ENCODE peak calls at places on chromosomes 13 and 19, in four cellular contexts. One of them, this sample, is unnamed.

GRCh38 chr19:4373601-4374441 is 26.5 kb downstream of the SH3GL1 start:
- DNase-seq in psoas muscle: peak
- DNase-seq in BJ: peak
- DNase-seq in BE2C: peak
- DNase-seq in this sample: peak

GRCh38 chr13:50598338-50598737 is 245.2 kb downstream of the DLEU7 start:
- DNase-seq in psoas muscle: no peak
- DNase-seq in BJ: no peak
- DNase-seq in BE2C: no peak
- DNase-seq in this sample: no peak

GRCh38 chr19:29259867-29260281 is 46.9 kb upstream of the UQCRFS1 start:
- DNase-seq in psoas muscle: peak
- DNase-seq in BJ: no peak
- DNase-seq in BE2C: no peak
- DNase-seq in this sample: no peak

GRCh38 chr19:13047374-13047773 is 52.1 kb downstream of the NFIX start:
- DNase-seq in psoas muscle: no peak
- DNase-seq in BJ: no peak
- DNase-seq in BE2C: no peak
- DNase-seq in this sample: no peak

GRCh38 chr13:40484981-40485380 is 181.5 kb downstream of the FOXO1 start:
- DNase-seq in psoas muscle: no peak
- DNase-seq in BJ: no peak
- DNase-seq in BE2C: no peak
- DNase-seq in this sample: no peak

GRCh38 chr13:51867062-51867461 is 5.3 kb downstream of the CCDC70 start:
- DNase-seq in psoas muscle: no peak
- DNase-seq in BJ: no peak
- DNase-seq in BE2C: no peak
- DNase-seq in this sample: no peak

GRCh38 chr13:37175996-37176395 is 70.5 kb upstream of the CSNK1A1L start:
- DNase-seq in psoas muscle: no peak
- DNase-seq in BJ: peak
- DNase-seq in BE2C: no peak
- DNase-seq in this sample: no peak

GRCh38 chr13:51814825-51815650 is 11.1 kb upstream of the DHRS12 start:
- DNase-seq in psoas muscle: peak
- DNase-seq in BJ: no peak
- DNase-seq in BE2C: peak
- DNase-seq in this sample: no peak

GRCh38 chr13:113742000-113742441 is 17.0 kb upstream of the TMEM255B start:
- DNase-seq in psoas muscle: peak
- DNase-seq in BJ: no peak
- DNase-seq in BE2C: peak
- DNase-seq in this sample: no peak

GRCh38 chr19:58577581-58578429 is 4.7 kb upstream of the MZF1 start:
- DNase-seq in psoas muscle: no peak
- DNase-seq in BJ: no peak
- DNase-seq in BE2C: no peak
- DNase-seq in this sample: peak

GRCh38 chr19:5001547-5002131 is 32.7 kb downstream of the KDM4B start:
- DNase-seq in psoas muscle: no peak
- DNase-seq in BJ: peak
- DNase-seq in BE2C: peak
- DNase-seq in this sample: no peak

GRCh38 chr19:50490991-50491472 is 14.4 kb upstream of the GARIN5A start:
- DNase-seq in psoas muscle: peak
- DNase-seq in BJ: no peak
- DNase-seq in BE2C: no peak
- DNase-seq in this sample: no peak

GRCh38 chr13:37648604-37649003 is 50.0 kb upstream of the POSTN start:
- DNase-seq in psoas muscle: no peak
- DNase-seq in BJ: peak
- DNase-seq in BE2C: no peak
- DNase-seq in this sample: no peak

DNA sequence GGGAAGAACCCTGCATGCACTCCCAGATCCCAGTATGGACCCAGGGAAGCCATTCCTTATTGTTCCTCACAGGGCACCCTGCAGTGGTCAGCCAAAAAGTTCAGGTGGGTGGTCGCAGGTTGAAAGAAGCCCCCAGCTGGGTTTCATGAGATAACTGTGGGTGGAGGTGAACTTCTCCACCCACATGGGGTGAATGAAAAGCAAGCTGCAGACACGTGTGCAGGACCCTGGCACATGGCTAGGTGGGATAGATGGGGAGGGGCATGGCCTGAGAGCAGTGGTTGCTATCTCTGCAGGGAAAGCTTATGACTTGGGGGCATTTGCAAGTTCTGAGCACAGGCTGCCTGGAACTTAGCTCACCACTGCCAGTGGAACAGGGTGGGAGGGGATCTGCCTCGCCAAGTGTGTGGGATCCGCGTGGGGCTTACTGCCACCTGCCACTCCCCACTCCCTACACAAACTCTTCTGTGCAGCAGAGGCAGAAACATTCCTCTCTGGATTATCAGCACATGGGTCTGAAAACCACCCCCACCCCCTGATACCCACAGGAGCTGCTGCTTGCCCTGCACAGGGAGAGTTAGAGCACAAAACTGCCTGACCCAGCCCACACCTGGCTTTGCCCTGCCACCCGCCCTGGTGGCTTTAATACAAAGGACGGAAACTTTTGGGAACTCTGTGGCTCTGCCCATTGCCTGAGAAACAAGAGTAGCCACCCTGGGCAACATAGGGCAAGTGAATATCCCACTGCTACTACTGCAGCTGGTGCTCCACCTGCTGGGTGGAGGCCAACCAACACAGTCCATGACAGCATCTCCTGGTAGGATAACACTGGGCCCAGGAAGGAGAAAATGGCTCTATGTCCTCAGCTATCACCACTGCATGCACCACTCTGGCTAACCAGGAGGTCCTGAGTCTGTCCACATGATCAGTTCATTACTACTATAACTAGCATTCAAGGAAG is 24.4 kb downstream of the PLA2G4C start:
- DNase-seq in psoas muscle: no peak
- DNase-seq in BJ: no peak
- DNase-seq in BE2C: peak
- DNase-seq in this sample: no peak
- TF ChIP-seq CTCF in psoas muscle: no peak
- TF ChIP-seq CTCF in BJ: no peak
- TF ChIP-seq CTCF in BE2C: peak
- TF ChIP-seq CTCF in this sample: no peak

DNA sequence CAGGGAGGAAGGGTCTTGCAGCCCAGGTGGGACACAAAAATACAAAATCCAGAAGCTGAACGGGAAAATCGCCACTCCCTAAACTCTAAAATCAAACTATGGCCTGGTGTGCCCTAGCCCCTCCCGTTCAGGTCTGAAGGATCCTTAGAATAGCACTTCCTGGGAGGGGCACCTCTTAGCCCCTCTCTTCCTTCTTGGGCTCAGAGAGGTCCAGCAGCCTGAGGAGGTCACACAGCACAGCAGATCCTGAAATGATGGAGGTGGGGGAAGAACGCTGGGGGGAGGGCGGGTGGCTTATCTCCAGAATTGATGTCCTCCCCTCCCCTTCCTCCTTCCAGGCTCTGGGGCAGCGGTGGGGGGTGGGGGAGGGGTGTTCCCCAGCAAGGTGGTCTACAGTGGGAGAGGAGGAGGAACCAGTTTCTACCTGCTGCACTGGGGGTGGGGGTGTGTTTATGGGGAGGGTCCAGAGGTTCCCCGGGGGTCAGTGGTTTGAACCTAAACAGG is 1.9 kb downstream of the DIRAS1 start:
- DNase-seq in psoas muscle: no peak
- DNase-seq in BJ: no peak
- DNase-seq in BE2C: no peak
- DNase-seq in this sample: no peak
- H3K4me3 ChIP-seq in psoas muscle: no peak
- H3K4me3 ChIP-seq in BJ: no peak
- H3K4me3 ChIP-seq in BE2C: no peak
- H3K4me3 ChIP-seq in this sample: no peak

GRCh38 chr13:109869312-109870237 is 83.2 kb upstream of the IRS2 start:
- DNase-seq in psoas muscle: peak
- DNase-seq in BJ: peak
- DNase-seq in BE2C: peak
- DNase-seq in this sample: peak
- TF ChIP-seq CTCF in psoas muscle: no peak
- TF ChIP-seq CTCF in BJ: peak
- TF ChIP-seq CTCF in BE2C: peak
- TF ChIP-seq CTCF in this sample: no peak

DNA sequence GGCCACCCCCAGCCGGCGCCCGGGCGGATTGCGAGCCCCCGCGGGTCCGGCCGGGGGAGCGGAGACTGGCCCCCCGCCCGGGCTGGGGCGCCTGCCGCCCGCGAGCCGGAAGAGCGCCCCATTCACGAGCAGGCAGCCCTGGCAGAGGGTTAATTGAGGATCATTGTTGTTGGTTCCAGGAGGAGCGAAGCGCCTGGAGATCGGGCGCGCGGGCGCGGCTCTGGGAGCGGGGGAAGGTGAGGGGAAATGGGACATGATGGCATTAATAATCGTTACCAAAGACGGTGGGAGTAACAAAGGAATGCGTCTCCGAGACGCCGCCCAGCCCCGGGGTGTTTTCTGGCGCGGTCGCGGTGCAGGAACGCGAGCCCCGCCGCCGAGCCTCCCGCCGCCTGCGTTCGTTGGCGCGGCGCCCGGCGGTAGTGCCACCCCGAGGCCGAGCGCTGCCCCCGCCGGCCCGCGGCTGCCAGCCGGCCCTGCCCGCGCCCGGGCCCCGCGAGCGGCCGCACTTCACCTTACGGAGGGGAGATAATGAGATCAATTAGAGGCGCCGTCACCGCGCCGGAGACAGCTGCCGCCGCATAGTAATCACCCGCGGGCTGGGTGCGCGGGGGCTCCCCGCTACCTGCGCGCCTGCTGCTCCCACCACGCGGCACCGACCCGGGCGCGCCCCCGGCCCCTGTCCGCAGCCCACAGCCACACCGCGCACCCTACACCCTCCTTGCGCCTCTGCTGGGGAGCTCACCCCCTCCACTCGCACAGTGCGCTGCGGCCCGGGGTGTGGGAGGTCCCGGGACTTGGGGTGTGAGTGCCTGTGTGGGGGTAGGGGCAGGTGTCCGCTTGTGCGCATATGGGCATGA is 2.8 kb downstream of the ZNF536 start:
- DNase-seq in psoas muscle: no peak
- DNase-seq in BJ: no peak
- DNase-seq in BE2C: peak
- DNase-seq in this sample: no peak
- H3K4me3 ChIP-seq in psoas muscle: peak
- H3K4me3 ChIP-seq in BJ: no peak
- H3K4me3 ChIP-seq in BE2C: peak
- H3K4me3 ChIP-seq in this sample: no peak

DNA sequence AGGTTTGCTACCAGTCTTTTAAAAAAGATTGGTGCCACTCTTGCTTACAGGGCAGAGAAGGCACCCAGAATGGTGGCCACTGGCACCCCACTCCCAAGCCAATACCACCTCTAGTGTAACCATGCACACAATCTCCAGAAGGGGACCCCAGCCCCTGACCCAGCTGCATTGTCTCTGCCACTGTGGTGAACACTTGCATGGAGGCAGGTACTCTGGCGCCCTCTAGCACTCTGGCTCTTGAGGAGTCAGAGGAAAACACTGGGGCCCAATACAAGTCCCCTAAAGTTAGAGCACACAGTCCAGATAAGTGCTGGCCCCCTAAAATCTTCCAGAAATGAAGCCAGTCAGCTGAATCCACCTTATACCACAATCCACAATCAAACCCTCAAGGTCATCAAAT is 6.0 kb downstream of the ERVV-1 start:
- DNase-seq in psoas muscle: no peak
- DNase-seq in BJ: no peak
- DNase-seq in BE2C: no peak
- DNase-seq in this sample: no peak
- TF ChIP-seq CTCF in psoas muscle: no peak
- TF ChIP-seq CTCF in BJ: no peak
- TF ChIP-seq CTCF in BE2C: peak
- TF ChIP-seq CTCF in this sample: no peak

DNA sequence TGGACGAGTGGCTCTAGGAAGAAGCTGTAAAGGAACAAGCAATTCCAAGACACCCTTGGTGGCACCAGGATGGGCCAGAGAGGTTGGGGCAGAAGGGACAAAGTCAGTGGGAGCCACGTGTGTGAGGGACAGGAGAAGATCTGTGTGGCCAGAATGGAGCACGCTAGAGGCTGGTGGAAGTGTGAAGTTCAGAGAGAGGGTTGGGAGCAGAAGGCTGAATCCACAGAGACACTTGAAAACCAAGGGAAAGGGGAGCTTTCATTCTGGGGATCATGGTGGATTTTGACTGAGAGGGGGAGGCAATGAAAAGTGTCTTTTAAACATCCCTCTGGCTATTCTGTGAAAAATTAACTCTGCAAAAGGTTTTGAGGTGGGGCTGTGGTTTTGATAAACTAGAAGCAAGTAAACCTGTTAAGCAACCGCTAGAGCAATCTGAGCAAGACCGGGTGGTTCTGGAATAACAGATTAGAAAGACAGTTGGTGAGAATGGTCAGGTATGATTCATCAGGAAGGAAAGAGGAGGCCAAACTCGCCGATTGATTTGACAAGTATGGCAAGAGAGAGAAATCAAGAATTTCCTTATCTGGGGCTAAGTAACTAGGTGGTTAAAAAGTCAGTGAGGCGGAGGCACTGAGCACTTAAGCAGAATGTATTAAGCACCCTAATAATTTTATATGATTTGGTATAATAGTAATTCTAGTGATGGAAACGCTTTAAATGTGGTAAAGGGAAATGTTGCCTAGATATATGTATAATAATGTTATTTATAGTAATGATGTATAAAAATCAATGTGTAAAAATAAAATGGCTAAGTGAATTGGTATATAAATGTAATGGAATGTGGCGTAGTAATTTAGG is 140.0 kb downstream of the MYO16 start:
- DNase-seq in psoas muscle: no peak
- DNase-seq in BJ: no peak
- DNase-seq in BE2C: no peak
- DNase-seq in this sample: no peak
- H3K4me3 ChIP-seq in psoas muscle: no peak
- H3K4me3 ChIP-seq in BJ: no peak
- H3K4me3 ChIP-seq in BE2C: no peak
- H3K4me3 ChIP-seq in this sample: no peak

GRCh38 chr13:103275708-103276107 is 209.5 kb upstream of the SLC10A2 start:
- DNase-seq in psoas muscle: no peak
- DNase-seq in BJ: no peak
- DNase-seq in BE2C: no peak
- DNase-seq in this sample: no peak

GRCh38 chr13:103275079-103275478 is 208.9 kb upstream of the SLC10A2 start:
- DNase-seq in psoas muscle: no peak
- DNase-seq in BJ: no peak
- DNase-seq in BE2C: no peak
- DNase-seq in this sample: no peak

GRCh38 chr13:103273825-103274224 is 207.6 kb upstream of the SLC10A2 start:
- DNase-seq in psoas muscle: no peak
- DNase-seq in BJ: no peak
- DNase-seq in BE2C: no peak
- DNase-seq in this sample: no peak

GRCh38 chr13:103277099-103277498 is 210.9 kb upstream of the SLC10A2 start:
- DNase-seq in psoas muscle: no peak
- DNase-seq in BJ: no peak
- DNase-seq in BE2C: no peak
- DNase-seq in this sample: no peak

GRCh38 chr13:103277959-103278673 is 211.9 kb upstream of the SLC10A2 start:
- DNase-seq in psoas muscle: no peak
- DNase-seq in BJ: no peak
- DNase-seq in BE2C: no peak
- DNase-seq in this sample: no peak
- TF ChIP-seq CTCF in psoas muscle: no peak
- TF ChIP-seq CTCF in BJ: no peak
- TF ChIP-seq CTCF in BE2C: no peak
- TF ChIP-seq CTCF in this sample: no peak

GRCh38 chr19:45492627-45493470 is 4.0 kb downstream of the RTN2 start:
- DNase-seq in psoas muscle: peak
- DNase-seq in BJ: peak
- DNase-seq in BE2C: no peak
- DNase-seq in this sample: peak
- H3K4me3 ChIP-seq in psoas muscle: peak
- H3K4me3 ChIP-seq in BJ: peak
- H3K4me3 ChIP-seq in BE2C: no peak
- H3K4me3 ChIP-seq in this sample: peak

This sample was measured in tibial artery.